ENCODE peak calls at places on chromosomes 1 and 21, in four cellular contexts. F is brain pericyte, J is T-helper 9 cell, M is GM12865. B is an unnamed sample.

GRCh38 chr21:26925122-26925521 is 41.8 kb downstream of the ADAMTS5 start:
- DNase-seq in F (no peak), J (no peak), M (no peak), B (no peak)

GRCh38 chr1:222897527-222898190 is 82.8 kb downstream of the DISP1 start:
- DNase-seq in F (no peak), J (no peak), M (no peak), B (no peak)

GRCh38 chr21:40902299-40902698 is 55.3 kb upstream of the DSCAM start:
- DNase-seq in F (no peak), J (no peak), M (no peak), B (no peak)

GRCh38 chr1:226479432-226479831 is 69.1 kb upstream of the STUM start:
- DNase-seq in F (no peak), J (no peak), M (no peak), B (no peak)

GRCh38 chr1:41588334-41588875 is 103.9 kb upstream of the EDN2 start:
- DNase-seq in F (no peak), J (no peak), M (no peak), B (no peak)

GRCh38 chr1:181258971-181259745 is 170.7 kb downstream of the IER5 start:
- DNase-seq in F (no peak), J (no peak), M (no peak), B (no peak)

GRCh38 chr1:247296599-247297180 is 35.0 kb downstream of the ZNF496 start:
- DNase-seq in F (no peak), J (no peak), M (no peak), B (no peak)

GRCh38 chr1:234498448-234499118 is 19.6 kb upstream of the TARBP1 start:
- DNase-seq in F (no peak), J (no peak), M (no peak), B (no peak)

GRCh38 chr21:14550200-14550599 is 4.1 kb upstream of the SAMSN1 start:
- DNase-seq in F (no peak), J (no peak), M (no peak), B (no peak)

GRCh38 chr1:44014365-44015104 is 16.7 kb downstream of the SLC6A9 start:
- DNase-seq in F (no peak), J (no peak), M (no peak), B (no peak)

GRCh38 chr1:185263780-185264179 is 53.3 kb downstream of the IVNS1ABP start:
- DNase-seq in F (no peak), J (no peak), M (no peak), B (no peak)

GRCh38 chr1:1088801-1089680 is 14.9 kb upstream of the RNF223 start:
- DNase-seq in F (no peak), J (no peak), M (no peak), B (no peak)

GRCh38 chr1:98467584-98467983 is 193.9 kb upstream of the SNX7 start:
- DNase-seq in F (no peak), J (no peak), M (no peak), B (no peak)

GRCh38 chr1:234732671-234733390 is 122.9 kb upstream of the IRF2BP2 start:
- DNase-seq in F (no peak), J (no peak), M (no peak), B (no peak)

GRCh38 chr1:80363689-80364475 is 1357.4 kb upstream of the ADGRL4 start:
- DNase-seq in F (no peak), J (no peak), M (no peak), B (no peak)

GRCh38 chr1:171595324-171595723 is 26.7 kb upstream of the MYOCOS start:
- DNase-seq in F (no peak), J (no peak), M (peak), B (no peak)

GRCh38 chr1:96492236-96492635 is 229.3 kb upstream of the PTBP2 start:
- DNase-seq in F (no peak), J (no peak), M (no peak), B (no peak)

GRCh38 chr1:209823143-209824041 is 4.4 kb upstream of the UTP25 start:
- DNase-seq in F (no peak), J (no peak), M (peak), B (no peak)

GRCh38 chr1:19115082-19115808 is 94.8 kb downstream of the UBR4 start:
- DNase-seq in F (no peak), J (no peak), M (no peak), B (no peak)

GRCh38 chr1:23103001-23103879 is 65.4 kb downstream of the LUZP1 start:
- DNase-seq in F (no peak), J (no peak), M (peak), B (no peak)

GRCh38 chr1:78715181-78715661 is 65.6 kb downstream of the IFI44 start:
- DNase-seq in F (no peak), J (no peak), M (no peak), B (no peak)

GRCh38 chr1:227796359-227796915 is 19.0 kb upstream of the PRSS38 start:
- DNase-seq in F (no peak), J (no peak), M (no peak), B (no peak)

GRCh38 chr1:21342961-21343838 is 52.9 kb upstream of the ECE1 start:
- DNase-seq in F (no peak), J (no peak), M (peak), B (no peak)

GRCh38 chr1:92833840-92834239 is 2.0 kb downstream of the RPL5 start:
- DNase-seq in F (no peak), J (no peak), M (no peak), B (no peak)

GRCh38 chr1:212366901-212367300 is 47.8 kb downstream of the PACC1 start:
- DNase-seq in F (no peak), J (no peak), M (no peak), B (no peak)

GRCh38 chr1:40462956-40463590 is 12.8 kb downstream of the ZFP69B start:
- DNase-seq in F (no peak), J (no peak), M (peak), B (no peak)

GRCh38 chr1:78038491-78038939 is 7.3 kb upstream of the GIPC2 start:
- DNase-seq in F (peak), J (no peak), M (no peak), B (no peak)

GRCh38 chr1:86913399-86913895 is 479 bp downstream of the SELENOF start:
- DNase-seq in F (peak), J (peak), M (peak), B (no peak)

GRCh38 chr1:37944091-37944763 is 2.6 kb downstream of the INPP5B start:
- DNase-seq in F (no peak), J (no peak), M (no peak), B (no peak)

GRCh38 chr1:160978510-160978927 is 23.9 kb upstream of the ITLN2 start:
- DNase-seq in F (no peak), J (no peak), M (no peak), B (no peak)

GRCh38 chr1:2650967-2651645 is 18.3 kb upstream of the MMEL1 start:
- DNase-seq in F (no peak), J (no peak), M (no peak), B (no peak)

GRCh38 chr1:145918144-145918991 is at the start of gene PEX11B:
- DNase-seq in F (peak), J (peak), M (peak), B (peak)

GRCh38 chr1:63975447-63975846 is 201.6 kb downstream of the ROR1 start:
- DNase-seq in F (no peak), J (no peak), M (no peak), B (no peak)

GRCh38 chr1:169941982-169942830 is 48.5 kb upstream of the SCYL3 start:
- DNase-seq in F (no peak), J (no peak), M (no peak), B (no peak)

GRCh38 chr1:59298710-59299346 is 1.9 kb downstream of the FGGY start:
- DNase-seq in F (no peak), J (no peak), M (no peak), B (no peak)

GRCh38 chr1:89487972-89488371 is 36.7 kb upstream of the LRRC8B start:
- DNase-seq in F (no peak), J (no peak), M (peak), B (no peak)

GRCh38 chr1:125087247-125087646 is 3902.5 kb downstream of the SRGAP2C start:
- DNase-seq in F (no peak), J (no peak), M (no peak), B (no peak)

B was measured in T-helper 17 cell.